ENCODE peak calls at places on chromosomes 16 and 17, in seven cellular contexts. A is aorta, Y is HS-27A, J is heart left ventricle, B is WTC11, X is HEK293T, Q is omental fat pad. W is an unnamed sample.

GRCh38 chr16:51057969-51058337 is 93.1 kb downstream of the SALL1 start:
- DNase-seq in A (no peak), Y (no peak), B (no peak), X (no peak), Q (no peak), J (no peak), W (no peak)

GRCh38 chr17:28346199-28346580 is 10.6 kb downstream of the TNFAIP1 start:
- DNase-seq in J (no peak), B (no peak), A (no peak), Y (no peak), Q (no peak), X (no peak), W (no peak)

GRCh38 chr16:50400312-50400966 is 31.7 kb upstream of the BRD7 start:
- DNase-seq in Q (no peak), X (no peak), J (no peak), Y (no peak), B (no peak), A (no peak), W (no peak)

GRCh38 chr16:68257906-68258800 is 6.2 kb upstream of the SLC7A6 start:
- DNase-seq in J (no peak), Y (no peak), A (peak), X (no peak), B (no peak), Q (no peak), W (no peak)

GRCh38 chr16:87076950-87077749 is 240.0 kb downstream of the C16orf95 start:
- DNase-seq in Q (no peak), A (peak), J (no peak), Y (peak), B (peak), X (peak), W (no peak)

GRCh38 chr17:30173649-30174048 is 57.0 kb downstream of the NSRP1 start:
- DNase-seq in A (no peak), X (no peak), Y (no peak), J (no peak), B (no peak), Q (no peak), W (no peak)

GRCh38 chr16:66603537-66604375 is 748 bp upstream of the CMTM3 start:
- DNase-seq in Q (no peak), X (peak), B (peak), A (peak), J (no peak), Y (no peak), W (peak)

GRCh38 chr16:85569615-85570212 is 43.4 kb upstream of the GSE1 start:
- DNase-seq in Q (no peak), J (no peak), A (no peak), B (no peak), Y (no peak), X (peak), W (peak)

GRCh38 chr17:63433746-63434591 is 12.1 kb downstream of the CYB561 start:
- DNase-seq in J (peak), B (no peak), Y (no peak), Q (peak), X (no peak), A (peak), W (no peak)